ENCODE peak calls at places on chromosomes 4 and X, in five cellular contexts. One of them, this sample, is unnamed.

GRCh38 chr4:135319685-135320084 is 1118.1 kb upstream of the PABPC4L start:
- DNase-seq in HepG2: peak; percentile 1
- DNase-seq in Peyer's patch: no peak
- DNase-seq in lower lobe of right lung: no peak
- DNase-seq in CD8-positive, alpha-beta memory T cell: no peak
- DNase-seq in this sample: no peak

GRCh38 chr4:186845137-186845842 is 121.6 kb upstream of the FAT1 start:
- DNase-seq in HepG2: peak; percentile 20
- DNase-seq in Peyer's patch: no peak
- DNase-seq in lower lobe of right lung: no peak
- DNase-seq in CD8-positive, alpha-beta memory T cell: no peak
- DNase-seq in this sample: peak; percentile 8

GRCh38 chrX:40086569-40087335 is 11.0 kb downstream of the BCOR start:
- DNase-seq in HepG2: no peak
- DNase-seq in Peyer's patch: no peak
- DNase-seq in lower lobe of right lung: no peak
- DNase-seq in CD8-positive, alpha-beta memory T cell: no peak
- DNase-seq in this sample: no peak

GRCh38 chrX:8738588-8739189 is 6.8 kb upstream of the ANOS1 start:
- DNase-seq in HepG2: peak; percentile 11
- DNase-seq in Peyer's patch: no peak
- DNase-seq in lower lobe of right lung: no peak
- DNase-seq in CD8-positive, alpha-beta memory T cell: no peak
- DNase-seq in this sample: peak; percentile 4

GRCh38 chr4:8148785-8149435 is 9.7 kb downstream of the ABLIM2 start:
- DNase-seq in HepG2: no peak
- DNase-seq in Peyer's patch: no peak
- DNase-seq in lower lobe of right lung: no peak
- DNase-seq in CD8-positive, alpha-beta memory T cell: no peak
- DNase-seq in this sample: no peak

GRCh38 chr4:169312690-169313422 is 42.1 kb upstream of the SH3RF1 start:
- DNase-seq in HepG2: no peak
- DNase-seq in Peyer's patch: no peak
- DNase-seq in lower lobe of right lung: no peak
- DNase-seq in CD8-positive, alpha-beta memory T cell: no peak
- DNase-seq in this sample: no peak

GRCh38 chr4:132218406-132218805 is 930.7 kb upstream of the PCDH10 start:
- DNase-seq in HepG2: no peak
- DNase-seq in Peyer's patch: no peak
- DNase-seq in lower lobe of right lung: no peak
- DNase-seq in CD8-positive, alpha-beta memory T cell: no peak
- DNase-seq in this sample: no peak

GRCh38 chr4:113006632-113007031 is 42.8 kb upstream of the ANK2 start:
- DNase-seq in HepG2: no peak
- DNase-seq in Peyer's patch: no peak
- DNase-seq in lower lobe of right lung: no peak
- DNase-seq in CD8-positive, alpha-beta memory T cell: no peak
- DNase-seq in this sample: no peak

GRCh38 chrX:51894697-51895336 is 1.4 kb downstream of the MAGED1 start:
- DNase-seq in HepG2: no peak
- DNase-seq in Peyer's patch: peak; percentile 39
- DNase-seq in lower lobe of right lung: no peak
- DNase-seq in CD8-positive, alpha-beta memory T cell: no peak
- DNase-seq in this sample: peak; percentile 7

GRCh38 chr4:165293927-165294649 is 33.4 kb upstream of the MSMO1 start:
- DNase-seq in HepG2: no peak
- DNase-seq in Peyer's patch: no peak
- DNase-seq in lower lobe of right lung: no peak
- DNase-seq in CD8-positive, alpha-beta memory T cell: no peak
- DNase-seq in this sample: no peak

GRCh38 chrX:20432746-20433374 is 166.2 kb upstream of the RPS6KA3 start:
- DNase-seq in HepG2: peak; percentile 10
- DNase-seq in Peyer's patch: no peak
- DNase-seq in lower lobe of right lung: no peak
- DNase-seq in CD8-positive, alpha-beta memory T cell: no peak
- DNase-seq in this sample: no peak

GRCh38 chr4:114078636-114079035 is 99.2 kb upstream of the ARSJ start:
- DNase-seq in HepG2: no peak
- DNase-seq in Peyer's patch: no peak
- DNase-seq in lower lobe of right lung: no peak
- DNase-seq in CD8-positive, alpha-beta memory T cell: no peak
- DNase-seq in this sample: no peak

GRCh38 chrX:107629533-107629909 is 1.2 kb downstream of the PRPS1 start:
- DNase-seq in HepG2: peak; percentile 6
- DNase-seq in Peyer's patch: no peak
- DNase-seq in lower lobe of right lung: no peak
- DNase-seq in CD8-positive, alpha-beta memory T cell: no peak
- DNase-seq in this sample: peak; percentile 29

GRCh38 chrX:24682739-24683432 is 10.8 kb upstream of the POLA1 start:
- DNase-seq in HepG2: no peak
- DNase-seq in Peyer's patch: no peak
- DNase-seq in lower lobe of right lung: no peak
- DNase-seq in CD8-positive, alpha-beta memory T cell: no peak
- DNase-seq in this sample: no peak

GRCh38 chr4:153113061-153113837 is 91.0 kb upstream of the TRIM2 start:
- DNase-seq in HepG2: no peak
- DNase-seq in Peyer's patch: no peak
- DNase-seq in lower lobe of right lung: no peak
- DNase-seq in CD8-positive, alpha-beta memory T cell: no peak
- DNase-seq in this sample: peak; percentile 34

GRCh38 chrX:45230410-45230809 is 29.7 kb upstream of the DIPK2B start:
- DNase-seq in HepG2: no peak
- DNase-seq in Peyer's patch: no peak
- DNase-seq in lower lobe of right lung: no peak
- DNase-seq in CD8-positive, alpha-beta memory T cell: no peak
- DNase-seq in this sample: no peak

GRCh38 chr4:54276633-54277426 is 47.7 kb downstream of the PDGFRA start:
- DNase-seq in HepG2: no peak
- DNase-seq in Peyer's patch: no peak
- DNase-seq in lower lobe of right lung: no peak
- DNase-seq in CD8-positive, alpha-beta memory T cell: no peak
- DNase-seq in this sample: no peak

GRCh38 chr4:189825466-189825865 is 115.2 kb upstream of the FRG1 start:
- DNase-seq in HepG2: no peak
- DNase-seq in Peyer's patch: no peak
- DNase-seq in lower lobe of right lung: no peak
- DNase-seq in CD8-positive, alpha-beta memory T cell: no peak
- DNase-seq in this sample: no peak

GRCh38 chrX:125621588-125621927 is 301.9 kb downstream of the TEX13C start:
- DNase-seq in HepG2: no peak
- DNase-seq in Peyer's patch: no peak
- DNase-seq in lower lobe of right lung: no peak
- DNase-seq in CD8-positive, alpha-beta memory T cell: no peak
- DNase-seq in this sample: no peak

DNA sequence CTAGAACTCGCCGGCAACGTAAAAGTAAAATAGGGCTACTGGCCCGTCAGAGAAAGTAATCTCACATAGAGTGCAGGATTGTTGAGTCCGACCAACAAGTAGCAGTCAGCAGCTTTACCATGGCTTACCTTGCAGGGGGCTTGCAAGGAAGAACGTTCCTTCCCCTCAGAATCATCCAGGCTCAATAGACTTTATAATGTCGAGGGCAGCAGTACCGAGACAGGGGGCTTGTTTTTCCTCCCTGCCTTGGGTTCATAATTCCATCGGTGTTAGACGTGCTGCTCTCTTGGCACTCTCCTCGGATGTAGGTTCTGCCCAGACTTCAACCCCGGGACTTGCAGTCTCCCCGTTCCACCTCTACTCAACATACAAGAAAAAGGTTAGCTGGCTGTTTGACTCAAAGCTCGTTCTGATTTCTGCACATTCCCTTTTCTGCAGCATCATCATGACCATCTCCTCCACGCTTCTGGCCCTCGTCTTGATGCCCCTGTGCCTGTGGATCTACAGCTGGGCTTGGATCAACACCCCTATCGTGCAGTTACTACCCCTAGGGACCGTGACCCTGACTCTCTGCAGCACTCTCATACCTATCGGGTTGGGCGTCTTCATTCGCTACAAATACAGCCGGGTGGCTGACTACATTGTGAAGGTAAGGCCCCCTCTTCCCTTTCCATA is 1.5 kb downstream of the SLC10A4 start:
- DNase-seq in HepG2: no peak
- DNase-seq in Peyer's patch: no peak
- DNase-seq in lower lobe of right lung: no peak
- DNase-seq in CD8-positive, alpha-beta memory T cell: no peak
- DNase-seq in this sample: no peak
- H3K4me3 ChIP-seq in HepG2: no peak overlapping the region
- H3K4me3 ChIP-seq in Peyer's patch: no peak overlapping the region
- H3K4me3 ChIP-seq in lower lobe of right lung: no peak overlapping the region
- H3K4me3 ChIP-seq in CD8-positive, alpha-beta memory T cell: no peak overlapping the region
- H3K4me3 ChIP-seq in this sample: no peak overlapping the region

GRCh38 chr4:3772632-3773031 is 6.4 kb downstream of the ADRA2C start:
- DNase-seq in HepG2: no peak
- DNase-seq in Peyer's patch: no peak
- DNase-seq in lower lobe of right lung: no peak
- DNase-seq in CD8-positive, alpha-beta memory T cell: no peak
- DNase-seq in this sample: no peak
- H3K27me3 ChIP-seq in HepG2: peaks cover 7% of the 10 kb centered on the region
- H3K27me3 ChIP-seq in Peyer's patch: no peaks in the 10 kb centered on the region
- H3K27me3 ChIP-seq in lower lobe of right lung: peaks cover 57% of the 10 kb centered on the region
- H3K27me3 ChIP-seq in CD8-positive, alpha-beta memory T cell: no peaks in the 10 kb centered on the region
- H3K27me3 ChIP-seq in this sample: no peaks in the 10 kb centered on the region

DNA sequence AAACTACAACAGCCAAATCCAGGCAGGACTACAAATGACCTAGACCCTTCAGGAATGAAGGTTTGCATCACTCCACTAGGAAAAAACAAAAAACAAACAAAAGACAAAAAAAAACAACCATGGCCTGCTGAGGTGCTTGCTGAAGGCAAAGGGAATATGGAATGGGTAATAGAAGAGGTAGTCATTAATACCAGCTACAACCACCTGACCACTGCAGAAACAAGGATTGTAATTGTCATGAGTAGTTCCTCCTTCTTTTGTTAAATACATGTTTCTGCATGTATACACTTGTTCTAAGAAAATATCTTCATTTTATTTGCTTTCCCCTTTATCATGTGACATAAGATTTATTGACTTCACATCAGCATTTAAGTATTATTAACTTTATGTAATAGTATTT is 409.8 kb upstream of the GRID2 start:
- DNase-seq in HepG2: no peak
- DNase-seq in Peyer's patch: no peak
- DNase-seq in lower lobe of right lung: no peak
- DNase-seq in CD8-positive, alpha-beta memory T cell: no peak
- DNase-seq in this sample: no peak
- H3K4me3 ChIP-seq in HepG2: no peak overlapping the region
- H3K4me3 ChIP-seq in Peyer's patch: no peak overlapping the region
- H3K4me3 ChIP-seq in lower lobe of right lung: no peak overlapping the region
- H3K4me3 ChIP-seq in CD8-positive, alpha-beta memory T cell: no peak overlapping the region
- H3K4me3 ChIP-seq in this sample: no peak overlapping the region

DNA sequence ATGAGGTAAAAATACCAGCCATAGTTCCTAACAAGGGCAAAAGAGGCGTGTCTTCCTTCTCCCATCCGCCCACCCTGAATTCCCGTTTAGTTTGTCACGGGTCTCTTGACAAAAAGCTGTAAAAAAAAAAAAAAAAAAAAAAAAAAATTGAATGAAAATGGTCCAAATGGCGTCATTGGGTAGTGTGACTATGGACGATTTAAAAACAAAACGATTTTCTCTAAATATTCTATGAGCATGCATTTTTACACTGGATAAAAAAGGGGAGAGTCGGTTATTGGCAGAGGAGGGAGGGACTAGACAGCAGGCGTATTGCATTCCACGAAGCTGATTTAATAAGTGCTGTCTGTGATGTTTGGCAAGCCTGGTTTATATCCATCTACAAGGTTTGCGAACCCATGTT is at the start of gene FAM133A:
- DNase-seq in HepG2: no peak
- DNase-seq in Peyer's patch: no peak
- DNase-seq in lower lobe of right lung: no peak
- DNase-seq in CD8-positive, alpha-beta memory T cell: no peak
- DNase-seq in this sample: no peak
- H3K27me3 ChIP-seq in HepG2: peaks cover 4% of the 10 kb centered on the region
- H3K27me3 ChIP-seq in Peyer's patch: no peaks in the 10 kb centered on the region
- H3K27me3 ChIP-seq in lower lobe of right lung: peaks cover 10% of the 10 kb centered on the region
- H3K27me3 ChIP-seq in CD8-positive, alpha-beta memory T cell: no peaks in the 10 kb centered on the region
- H3K27me3 ChIP-seq in this sample: no peaks in the 10 kb centered on the region

GRCh38 chr4:16199132-16199531 is 27.1 kb downstream of the TAPT1 start:
- DNase-seq in HepG2: peak; percentile 15
- DNase-seq in Peyer's patch: no peak
- DNase-seq in lower lobe of right lung: no peak
- DNase-seq in CD8-positive, alpha-beta memory T cell: no peak
- DNase-seq in this sample: no peak

GRCh38 chr4:16195209-16195608 is 31.1 kb downstream of the TAPT1 start:
- DNase-seq in HepG2: no peak
- DNase-seq in Peyer's patch: no peak
- DNase-seq in lower lobe of right lung: no peak
- DNase-seq in CD8-positive, alpha-beta memory T cell: no peak
- DNase-seq in this sample: no peak

GRCh38 chr4:16197842-16198241 is 28.4 kb downstream of the TAPT1 start:
- DNase-seq in HepG2: no peak
- DNase-seq in Peyer's patch: no peak
- DNase-seq in lower lobe of right lung: no peak
- DNase-seq in CD8-positive, alpha-beta memory T cell: no peak
- DNase-seq in this sample: no peak

GRCh38 chr4:16198271-16198670 is 28.0 kb downstream of the TAPT1 start:
- DNase-seq in HepG2: no peak
- DNase-seq in Peyer's patch: no peak
- DNase-seq in lower lobe of right lung: no peak
- DNase-seq in CD8-positive, alpha-beta memory T cell: no peak
- DNase-seq in this sample: no peak

DNA sequence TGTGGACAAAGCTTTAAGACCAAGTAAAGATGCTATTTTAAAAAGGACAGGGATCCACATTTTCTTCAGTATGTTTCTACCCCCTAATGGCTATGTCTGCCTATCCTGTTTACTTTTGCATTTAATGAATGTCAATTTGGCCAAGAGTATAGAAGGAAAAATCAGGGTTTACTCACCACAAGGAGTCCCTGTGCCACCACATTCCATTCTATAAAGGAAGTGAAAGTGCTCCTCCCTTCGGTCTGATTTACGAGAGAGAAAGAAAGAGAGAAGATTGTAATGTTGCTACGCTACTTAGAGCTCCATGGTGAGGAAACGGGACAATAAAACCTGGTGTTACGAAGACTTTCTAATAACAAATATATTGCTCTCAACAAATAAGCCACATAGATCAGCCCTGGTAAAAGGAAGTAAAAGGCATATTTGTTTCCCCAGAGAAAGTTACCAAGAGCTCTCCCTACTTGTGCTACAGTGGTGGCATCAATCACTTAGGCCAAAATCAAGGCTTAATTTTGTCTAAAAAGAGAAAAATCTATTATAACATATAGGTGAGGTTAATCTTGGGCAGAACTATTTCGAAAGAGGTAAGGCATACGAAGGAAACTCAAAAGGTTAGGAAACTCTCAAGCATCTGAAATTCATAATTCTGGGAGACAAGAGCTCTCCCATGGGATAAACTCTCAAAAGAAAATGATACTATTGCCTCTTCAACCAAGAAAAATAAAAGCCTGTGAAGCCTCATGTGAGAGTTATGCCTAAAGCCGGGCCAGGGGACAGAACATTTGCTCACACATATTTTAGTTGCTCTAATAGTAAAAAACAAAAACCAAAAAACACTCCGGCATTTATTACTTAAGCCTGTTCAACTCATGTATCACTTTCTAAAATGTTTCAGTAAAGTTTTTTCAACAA is 29.5 kb downstream of the TAPT1 start:
- DNase-seq in HepG2: peak; percentile 4
- DNase-seq in Peyer's patch: no peak
- DNase-seq in lower lobe of right lung: no peak
- DNase-seq in CD8-positive, alpha-beta memory T cell: no peak
- DNase-seq in this sample: peak; percentile 7
- H3K4me3 ChIP-seq in HepG2: no peak overlapping the region
- H3K4me3 ChIP-seq in Peyer's patch: peak overlapping the region; percentile 11
- H3K4me3 ChIP-seq in lower lobe of right lung: peak overlapping the region; percentile 22
- H3K4me3 ChIP-seq in CD8-positive, alpha-beta memory T cell: no peak overlapping the region
- H3K4me3 ChIP-seq in this sample: no peak overlapping the region

This sample was measured in MG63.